ENCODE peak calls at places on chromosome 21, in five cellular contexts. E is left ventricle myocardium inferior, A is brain microvascular endothelial cell, B is mucosa of descending colon, T is HFFc6. F is an unnamed sample.

GRCh38 chr21:46097826-46098286 is at the start of gene COL6A2:
- DNase-seq in T (no peak), E (peak; percentile 75), B (peak; percentile 68), A (peak; percentile 36), F (peak; percentile 31)

GRCh38 chr21:34630536-34631143 is 15.7 kb upstream of the RCAN1 start:
- DNase-seq in A (peak; percentile 32), B (no peak), T (peak; percentile 36), E (no peak), F (peak; percentile 70)

GRCh38 chr21:17931080-17931479 is 111.9 kb upstream of the C21orf91 start:
- DNase-seq in A (no peak), E (no peak), B (no peak), T (no peak), F (no peak)

GRCh38 chr21:43665879-43666278 is 6.5 kb downstream of the RRP1B start:
- DNase-seq in T (no peak), A (no peak), B (no peak), E (no peak), F (no peak)

GRCh38 chr21:29313662-29314408 is 15.1 kb downstream of the BACH1 start:
- DNase-seq in E (no peak), T (no peak), B (no peak), A (no peak), F (no peak)

GRCh38 chr21:17679002-17679600 is 66.4 kb upstream of the BTG3 start:
- DNase-seq in T (peak; percentile 78), E (no peak), B (no peak), A (peak; percentile 53), F (peak; percentile 69)

GRCh38 chr21:36792505-36792967 is 93.6 kb downstream of the SIM2 start:
- DNase-seq in B (no peak), E (no peak), A (peak; percentile 5), T (peak; percentile 14), F (peak; percentile 28)

GRCh38 chr21:25062061-25062460 is 545.2 kb downstream of the MRPL39 start:
- DNase-seq in E (no peak), T (no peak), B (no peak), A (no peak), F (no peak)

GRCh38 chr21:45498646-45499000 is 43.6 kb downstream of the SLC19A1 start:
- DNase-seq in A (no peak), B (no peak), E (no peak), T (no peak), F (no peak)

GRCh38 chr21:29335720-29336119 is 37.0 kb downstream of the BACH1 start:
- DNase-seq in B (no peak), E (no peak), T (no peak), A (no peak), F (no peak)

GRCh38 chr21:44354775-44355771 is 1.7 kb downstream of the TRPM2 start:
- DNase-seq in A (no peak), T (no peak), B (peak; percentile 21), E (no peak), F (no peak)

GRCh38 chr21:28783641-28784185 is 209.0 kb downstream of the LTN1 start:
- DNase-seq in A (no peak), T (no peak), B (no peak), E (no peak), F (no peak)

GRCh38 chr21:29084372-29084771 is 10.9 kb upstream of the CCT8 start:
- DNase-seq in T (peak; percentile 31), E (no peak), B (no peak), A (no peak), F (no peak)

GRCh38 chr21:44092201-44092600 is 15.0 kb upstream of the PWP2 start:
- DNase-seq in A (no peak), E (no peak), T (no peak), B (no peak), F (no peak)

GRCh38 chr21:46207920-46208571 is 20.5 kb downstream of the LSS start:
- DNase-seq in E (no peak), T (no peak), B (peak; percentile 17), A (no peak), F (no peak)

GRCh38 chr21:44870748-44871495 is 2.6 kb downstream of the PTTG1IP start:
- DNase-seq in A (no peak), B (peak; percentile 63), E (peak; percentile 75), T (peak; percentile 21), F (no peak)

GRCh38 chr21:23601549-23601948 is 2005.7 kb downstream of the MRPL39 start:
- DNase-seq in A (no peak), E (no peak), B (no peak), T (no peak), F (no peak)

GRCh38 chr21:21101911-21102310 is 103.7 kb downstream of the NCAM2 start:
- DNase-seq in E (no peak), T (peak; percentile 48), A (peak; percentile 2), B (no peak), F (no peak)
- TF ChIP-seq CTCF in E (peak; percentile 51), T (peak; percentile 64), A (peak; percentile 40), B (no peak), F (no peak)

GRCh38 chr21:26845750-26846035 is 484 bp upstream of the ADAMTS1 start:
- DNase-seq in A (no peak), B (peak; percentile 35), E (no peak), T (no peak), F (no peak)

GRCh38 chr21:26843912-26844257 is 1.3 kb downstream of the ADAMTS1 start:
- DNase-seq in T (peak; percentile 76), E (no peak), A (peak; percentile 60), B (peak; percentile 30), F (no peak)

GRCh38 chr21:26844258-26845065 is 747 bp downstream of the ADAMTS1 start:
- DNase-seq in A (peak; percentile 21), E (peak; percentile 68), T (peak; percentile 52), B (peak; percentile 53), F (no peak)

GRCh38 chr21:26846036-26846931 is 1.1 kb upstream of the ADAMTS1 start:
- DNase-seq in T (peak; percentile 76), A (peak; percentile 63), B (peak; percentile 62), E (peak; percentile 91), F (no peak)

GRCh38 chr21:26845066-26845749 is at the start of gene ADAMTS1:
- DNase-seq in B (peak; percentile 77), E (peak; percentile 92), A (peak; percentile 75), T (peak; percentile 94), F (no peak)
- TF ChIP-seq CTCF in B (no peak), E (peak; percentile 38), A (peak; percentile 28), T (peak; percentile 20), F (no peak)

GRCh38 chr21:15557925-15558324 is 171.9 kb upstream of the USP25 start:
- DNase-seq in T (no peak), A (no peak), E (no peak), B (no peak), F (no peak)

GRCh38 chr21:15558884-15559283 is 170.9 kb upstream of the USP25 start:
- DNase-seq in B (no peak), T (no peak), A (no peak), E (no peak), F (no peak)

GRCh38 chr21:15549671-15550070 is 180.1 kb upstream of the USP25 start:
- DNase-seq in B (no peak), T (peak; percentile 16), A (peak; percentile 51), E (no peak), F (no peak)

DNA sequence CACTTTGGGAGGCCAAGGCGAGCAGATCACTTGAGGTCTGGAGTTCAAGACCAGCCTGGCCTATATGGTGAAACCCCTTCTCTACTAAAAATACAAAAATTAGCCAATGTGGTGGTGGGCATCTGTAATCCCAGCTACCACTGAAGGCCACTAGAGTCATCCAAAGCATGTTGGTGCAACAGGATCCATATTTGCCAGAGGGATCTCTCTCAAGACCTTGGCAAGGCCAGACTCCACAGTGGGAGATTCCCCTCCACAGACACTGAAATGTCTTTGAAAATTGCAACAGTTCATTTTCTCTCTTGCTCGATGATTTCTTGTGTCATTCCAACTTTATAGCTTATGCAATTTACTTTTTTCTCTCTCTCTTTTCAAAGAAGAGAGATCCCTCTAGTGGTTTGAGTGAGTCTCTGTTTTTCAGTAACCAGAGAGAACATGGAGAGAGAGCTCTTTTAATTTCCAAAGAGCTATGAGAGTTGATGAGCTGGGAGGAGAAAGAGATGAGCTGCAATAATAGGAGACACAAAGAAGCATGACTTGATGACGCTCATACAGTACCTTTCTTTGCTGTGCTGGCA is 176.8 kb upstream of the USP25 start:
- DNase-seq in E (no peak), T (peak; percentile 10), A (no peak), B (no peak), F (no peak)
- TF ChIP-seq CTCF in E (peak; percentile 45), T (peak; percentile 72), A (peak; percentile 56), B (no peak), F (peak; percentile 30)

DNA sequence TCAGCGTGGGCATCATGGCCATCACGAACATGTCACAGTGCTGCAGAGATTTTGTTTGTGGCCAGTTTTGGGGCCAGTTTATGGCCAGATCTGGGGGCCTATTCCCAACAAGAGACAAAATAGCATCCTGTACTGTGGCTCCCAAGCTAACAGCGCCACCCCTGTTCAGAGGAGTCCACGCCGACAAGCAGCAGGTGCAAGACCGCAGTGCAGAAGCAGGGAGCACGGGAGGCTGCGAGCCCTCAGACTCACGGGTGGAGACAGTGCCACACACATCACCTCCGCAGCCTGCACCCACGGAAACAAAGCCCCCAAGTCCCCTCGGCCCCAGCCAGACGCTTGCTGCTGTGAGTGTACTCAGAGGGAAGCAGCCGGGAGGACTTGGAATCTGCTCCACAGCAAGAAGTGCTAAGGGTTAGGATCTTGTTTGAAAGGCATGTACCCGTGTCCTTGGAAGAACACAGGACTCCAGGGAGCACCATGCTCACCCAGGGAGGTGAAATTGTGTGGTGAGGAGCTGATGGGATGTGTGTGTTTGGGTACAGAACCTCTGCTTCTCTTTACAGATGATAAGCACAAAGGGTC is 7.1 kb downstream of the TCP10L start:
- DNase-seq in T (no peak), A (no peak), E (no peak), B (peak; percentile 56), F (no peak)
- TF ChIP-seq CTCF in T (peak; percentile 64), A (peak; percentile 66), E (no peak), B (no peak), F (peak; percentile 17)

GRCh38 chr21:42237577-42237976 is 18.6 kb downstream of the ABCG1 start:
- DNase-seq in T (no peak), A (no peak), B (no peak), E (no peak), F (no peak)
- TF ChIP-seq CTCF in T (no peak), A (no peak), B (no peak), E (no peak), F (no peak)

GRCh38 chr21:39726133-39726532 is 18.9 kb upstream of the IGSF5 start:
- DNase-seq in E (no peak), A (no peak), T (no peak), B (no peak), F (no peak)
- TF ChIP-seq CTCF in E (no peak), A (peak; percentile 43), T (peak; percentile 64), B (no peak), F (no peak)

DNA sequence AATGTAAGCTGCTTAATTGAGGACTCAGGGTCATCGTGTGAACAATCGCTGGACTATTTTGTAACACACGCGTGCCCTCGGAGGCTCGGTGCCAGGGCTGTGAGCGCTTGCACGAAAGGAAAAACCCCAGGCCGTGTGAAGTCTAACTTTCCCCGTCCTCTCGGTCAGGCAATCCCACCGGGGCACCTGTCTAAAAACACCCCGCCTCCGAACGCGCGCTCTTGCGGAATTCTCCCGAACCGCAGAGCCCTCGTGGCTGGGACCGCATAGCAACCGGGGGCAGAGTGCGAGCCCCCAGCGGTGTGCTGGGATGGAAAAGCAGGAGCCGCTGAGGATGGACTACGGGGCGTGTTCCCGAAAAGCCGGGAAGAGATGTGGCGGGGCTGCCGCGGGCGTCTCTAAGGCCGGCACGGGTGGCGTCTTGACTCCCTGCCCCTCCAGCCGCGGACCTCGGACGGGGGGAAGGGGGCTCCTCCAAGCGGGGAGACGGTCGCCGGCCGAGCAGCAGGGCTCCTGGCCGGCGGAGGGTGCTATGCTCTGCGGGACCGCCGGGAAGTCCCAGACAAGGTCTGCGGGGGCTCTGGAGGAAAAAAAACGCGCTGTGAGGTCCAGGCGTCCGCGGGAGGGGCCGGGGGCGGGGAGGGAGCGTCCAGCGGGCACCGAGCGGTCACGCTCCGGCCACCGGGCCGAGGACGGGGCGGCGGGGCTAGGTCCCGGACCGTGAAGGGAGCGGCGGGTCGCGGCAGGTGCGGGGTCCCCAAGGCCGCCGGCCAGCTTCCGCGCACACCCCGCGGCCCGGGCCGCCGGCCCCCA is 936 bp downstream of the ZBTB21 start:
- DNase-seq in A (peak; percentile 42), T (peak; percentile 51), B (peak; percentile 75), E (peak; percentile 43), F (peak; percentile 45)
- TF ChIP-seq CTCF in A (peak; percentile 38), T (peak; percentile 63), B (no peak), E (peak; percentile 54), F (peak; percentile 38)